ENCODE peak calls at places on chromosomes 16 and 17, in four cellular contexts. P is testis; N is T-helper 2 cell; J is CD8-positive, alpha-beta memory T cell. K is an unnamed sample.

GRCh38 chr16:66298006-66298405 is 68.5 kb upstream of the CDH5 start:
- DNase-seq in P (no peak), N (no peak), J (no peak), K (no peak)

GRCh38 chr17:16419929-16420271 is 4.5 kb downstream of the TRPV2 start:
- DNase-seq in P (no peak), N (peak), J (peak), K (peak)

GRCh38 chr17:42365136-42365535 is 23.1 kb downstream of the STAT3 start:
- DNase-seq in P (no peak), N (no peak), J (no peak), K (no peak)

GRCh38 chr17:74758846-74759163 is 10.4 kb downstream of the NHERF1 start:
- DNase-seq in P (no peak), N (no peak), J (no peak), K (no peak)

GRCh38 chr17:28950017-28950751 is 1.1 kb downstream of the PHF12 start:
- DNase-seq in P (peak), N (peak), J (peak), K (peak)

GRCh38 chr17:39027037-39027436 is 59.8 kb upstream of the FBXO47 start:
- DNase-seq in P (peak), N (no peak), J (no peak), K (no peak)

GRCh38 chr16:2828521-2828840 is 1.6 kb upstream of the ZG16B start:
- DNase-seq in P (no peak), N (no peak), J (no peak), K (no peak)

GRCh38 chr17:72388765-72389473 is 268.1 kb downstream of the SOX9 start:
- DNase-seq in P (no peak), N (no peak), J (no peak), K (no peak)

GRCh38 chr16:799948-800833 is at the start of gene GNG13:
- DNase-seq in P (no peak), N (no peak), J (no peak), K (no peak)

GRCh38 chr17:4596636-4597380 is 12.5 kb downstream of the SMTNL2 start:
- DNase-seq in P (no peak), N (no peak), J (no peak), K (no peak)

GRCh38 chr17:42585353-42585752 is 7.8 kb upstream of the PSMC3IP start:
- DNase-seq in P (no peak), N (no peak), J (no peak), K (no peak)

GRCh38 chr17:59962739-59963318 is 1.7 kb downstream of the RNFT1 start:
- DNase-seq in P (no peak), N (no peak), J (no peak), K (no peak)

GRCh38 chr17:69286257-69286656 is 40.7 kb downstream of the ABCA5 start:
- DNase-seq in P (no peak), N (no peak), J (no peak), K (no peak)

GRCh38 chr17:2343421-2343820 is 6.1 kb downstream of the SGSM2 start:
- DNase-seq in P (no peak), N (no peak), J (no peak), K (no peak)

GRCh38 chr17:7328840-7329359 is at the start of gene NEURL4:
- DNase-seq in P (peak), N (no peak), J (peak), K (no peak)

GRCh38 chr17:79622201-79622601 is 11.3 kb upstream of the RBFOX3 start:
- DNase-seq in P (peak), N (no peak), J (no peak), K (no peak)

GRCh38 chr17:50346313-50347086 is 574 bp downstream of the XYLT2 start:
- DNase-seq in P (peak), N (no peak), J (peak), K (no peak)

GRCh38 chr16:58556678-58557077 is 41.4 kb downstream of the SETD6 start:
- DNase-seq in P (no peak), N (no peak), J (no peak), K (no peak)

GRCh38 chr17:14784997-14785696 is 480.0 kb downstream of the PMP22 start:
- DNase-seq in P (no peak), N (no peak), J (no peak), K (no peak)

GRCh38 chr16:69471121-69471520 is 46.7 kb downstream of the CYB5B start:
- DNase-seq in P (no peak), N (no peak), J (no peak), K (no peak)

GRCh38 chr17:78179372-78179771 is 7.5 kb downstream of the TK1 start:
- DNase-seq in P (no peak), N (no peak), J (no peak), K (no peak)

GRCh38 chr16:67661101-67661661 is 421 bp downstream of the PARD6A start:
- DNase-seq in P (no peak), N (no peak), J (no peak), K (no peak)

GRCh38 chr16:78353610-78354009 is 254.2 kb downstream of the WWOX start:
- DNase-seq in P (no peak), N (no peak), J (no peak), K (no peak)

GRCh38 chr17:28740406-28741357 is 3.1 kb upstream of the TRAF4 start:
- DNase-seq in P (no peak), N (no peak), J (no peak), K (no peak)

GRCh38 chr17:29007456-29008455 is 1.9 kb upstream of the SEZ6 start:
- DNase-seq in P (no peak), N (no peak), J (no peak), K (no peak)

GRCh38 chr17:38741853-38742421 is 6.2 kb downstream of the PCGF2 start:
- DNase-seq in P (no peak), N (no peak), J (no peak), K (no peak)

GRCh38 chr16:12289175-12290063 is 312.9 kb downstream of the SNX29 start:
- DNase-seq in P (no peak), N (no peak), J (no peak), K (no peak)

GRCh38 chr17:34384822-34385605 is 22.0 kb upstream of the CCL1 start:
- DNase-seq in P (no peak), N (no peak), J (no peak), K (no peak)

GRCh38 chr17:75806822-75807500 is 22.4 kb downstream of the UNK start:
- DNase-seq in P (no peak), N (no peak), J (no peak), K (no peak)

GRCh38 chr17:16943541-16944333 is 28.2 kb downstream of the TNFRSF13B start:
- DNase-seq in P (peak), N (no peak), J (no peak), K (no peak)

GRCh38 chr17:35046740-35047283 is 16.7 kb downstream of the RFFL start:
- DNase-seq in P (no peak), N (peak), J (peak), K (peak)

GRCh38 chr17:50022463-50023130 is 27.6 kb upstream of the DLX3 start:
- DNase-seq in P (no peak), N (no peak), J (no peak), K (no peak)

GRCh38 chr16:59252317-59252716 is 518.2 kb upstream of the GOT2 start:
- DNase-seq in P (no peak), N (no peak), J (no peak), K (no peak)

GRCh38 chr16:16071631-16072244 is 122.3 kb downstream of the ABCC1 start:
- DNase-seq in P (peak), N (no peak), J (no peak), K (no peak)

GRCh38 chr17:50872710-50873424 is 6.7 kb upstream of the TOB1 start:
- DNase-seq in P (no peak), N (peak), J (peak), K (peak)

GRCh38 chr17:33753452-33753851 is 460.4 kb upstream of the ASIC2 start:
- DNase-seq in P (no peak), N (no peak), J (no peak), K (no peak)

GRCh38 chr16:8962393-8963009 is 1.2 kb downstream of the USP7 start:
- DNase-seq in P (peak), N (peak), J (peak), K (peak)

GRCh38 chr16:66695935-66696668 is 441 bp downstream of the CMTM4 start:
- DNase-seq in P (peak), N (no peak), J (peak), K (peak)

GRCh38 chr17:76943781-76944213 is 75.6 kb downstream of the MGAT5B start:
- DNase-seq in P (no peak), N (no peak), J (no peak), K (no peak)